ENCODE peak calls at places on chromosomes 11 and 22, in four cellular contexts. W is ELF-1; L is aorta; G is stimulated activated CD4-positive, alpha-beta T cell treated with anti-CD3 and anti-CD28 coated beads, Interleukin-1b, Interleukin-23, amount 100 ng/mL, for 48 hours. M is an unnamed sample.

GRCh38 chr11:111370902-111371578 is 8.0 kb downstream of the POU2AF1 start:
- DNase-seq in W (no peak), L (no peak), G (peak; percentile 65), M (no peak)

GRCh38 chr11:20397281-20397680 is 9.8 kb downstream of the PRMT3 start:
- DNase-seq in W (peak; percentile 4), L (no peak), G (no peak), M (no peak)

GRCh38 chr11:3709977-3710376 is 38.8 kb upstream of the CHRNA10 start:
- DNase-seq in W (no peak), L (no peak), G (no peak), M (no peak)

GRCh38 chr22:23500508-23501208 is 79.4 kb downstream of the IGLL1 start:
- DNase-seq in W (peak; percentile 54), L (peak; percentile 36), G (no peak), M (no peak)

GRCh38 chr22:39097098-39098020 is at the start of gene APOBEC3H:
- DNase-seq in W (no peak), L (peak; percentile 77), G (no peak), M (no peak)

GRCh38 chr11:73866586-73866996 is 10.1 kb downstream of the COA4 start:
- DNase-seq in W (peak; percentile 24), L (no peak), G (no peak), M (no peak)

GRCh38 chr11:15665368-15665871 is 550.7 kb downstream of the INSC start:
- DNase-seq in W (no peak), L (no peak), G (no peak), M (no peak)

GRCh38 chr11:11202885-11203284 is 150.2 kb downstream of the CSNK2A3 start:
- DNase-seq in W (no peak), L (no peak), G (no peak), M (no peak)

GRCh38 chr11:122853971-122854446 is 15.7 kb downstream of the CRTAM start:
- DNase-seq in W (peak; percentile 67), L (no peak), G (peak; percentile 15), M (no peak)

GRCh38 chr22:39215430-39216142 is 29.2 kb downstream of the PDGFB start:
- DNase-seq in W (no peak), L (peak; percentile 38), G (no peak), M (peak; percentile 55)

GRCh38 chr11:19079643-19080440 is 19.3 kb upstream of the MRGPRX2 start:
- DNase-seq in W (peak; percentile 60), L (no peak), G (no peak), M (no peak)

GRCh38 chr11:117629146-117629545 is 167.9 kb downstream of the DSCAML1 start:
- DNase-seq in W (no peak), L (no peak), G (no peak), M (no peak)

GRCh38 chr11:68857037-68857586 is 15.4 kb upstream of the CPT1A start:
- DNase-seq in W (no peak), L (no peak), G (no peak), M (no peak)

M was measured in sciatic nerve.